ENCODE peak calls at places on chromosomes 16 and 17, in eight cellular contexts. D is mesothelial cell of epicardium, X is Calu3, F is A673, Q is globus pallidus, N is H4, U is NCI-H1694 treated with DMSO at 0.1 percent for 48 hours, G is nucleus accumbens. W is an unnamed sample.

GRCh38 chr16:87661561-87661960 is 59.3 kb downstream of the JPH3 start:
- DNase-seq in D (peak), X (peak), F (peak), Q (no peak), N (no peak), U (no peak), G (no peak), W (no peak)

GRCh38 chr16:72597938-72598337 is 426.0 kb upstream of the PMFBP1 start:
- DNase-seq in D (no peak), X (no peak), F (no peak), Q (no peak), N (no peak), U (no peak), G (no peak), W (no peak)

GRCh38 chr17:45222273-45222993 is 748 bp downstream of the FMNL1 start:
- DNase-seq in D (no peak), X (no peak), F (no peak), Q (no peak), N (no peak), U (no peak), G (no peak), W (no peak)

GRCh38 chr17:68463211-68463990 is 6.1 kb upstream of the WIPI1 start:
- DNase-seq in D (no peak), X (no peak), F (no peak), Q (no peak), N (no peak), U (no peak), G (no peak), W (no peak)

GRCh38 chr17:32929288-32929574 is 1.3 kb downstream of the TMEM98 start:
- DNase-seq in D (no peak), X (no peak), F (no peak), Q (no peak), N (no peak), U (no peak), G (no peak), W (no peak)

GRCh38 chr16:84514874-84515835 is 10.7 kb upstream of the MEAK7 start:
- DNase-seq in D (no peak), X (no peak), F (no peak), Q (no peak), N (no peak), U (no peak), G (no peak), W (no peak)

GRCh38 chr17:45146616-45147101 is 1.6 kb upstream of the HEXIM1 start:
- DNase-seq in D (no peak), X (peak), F (no peak), Q (peak), N (peak), U (no peak), G (no peak), W (no peak)

GRCh38 chr16:55324491-55325447 is 766 bp downstream of the IRX6 start:
- DNase-seq in D (no peak), X (no peak), F (peak), Q (no peak), N (no peak), U (no peak), G (no peak), W (no peak)

GRCh38 chr16:12350945-12351344 is 374.4 kb downstream of the SNX29 start:
- DNase-seq in D (no peak), X (no peak), F (peak), Q (no peak), N (no peak), U (no peak), G (no peak), W (no peak)

GRCh38 chr17:48024149-48025039 is 13.2 kb downstream of the COPZ2 start:
- DNase-seq in D (no peak), X (peak), F (peak), Q (no peak), N (peak), U (no peak), G (no peak), W (peak)

GRCh38 chr16:86732621-86733297 is 154.4 kb downstream of the FOXL1 start:
- DNase-seq in D (no peak), X (no peak), F (peak), Q (no peak), N (no peak), U (no peak), G (no peak), W (no peak)

GRCh38 chr17:74522381-74523090 is 8.7 kb downstream of the CD300LB start:
- DNase-seq in D (peak), X (no peak), F (no peak), Q (no peak), N (no peak), U (no peak), G (no peak), W (no peak)

GRCh38 chr16:24054649-24055560 is 201.2 kb upstream of the CACNG3 start:
- DNase-seq in D (no peak), X (no peak), F (no peak), Q (no peak), N (no peak), U (no peak), G (no peak), W (peak)

GRCh38 chr17:42135664-42136653 is 13.4 kb downstream of the HSPB9 start:
- DNase-seq in D (no peak), X (peak), F (peak), Q (no peak), N (peak), U (no peak), G (no peak), W (no peak)

GRCh38 chr16:67860589-67861398 is 12.1 kb upstream of the EDC4 start:
- DNase-seq in D (no peak), X (no peak), F (no peak), Q (no peak), N (no peak), U (no peak), G (no peak), W (no peak)

GRCh38 chr17:28334176-28334575 is 1.1 kb downstream of the IFT20 start:
- DNase-seq in D (no peak), X (no peak), F (no peak), Q (no peak), N (no peak), U (no peak), G (no peak), W (no peak)

GRCh38 chr17:41692722-41693521 is 4.2 kb downstream of the EIF1 start:
- DNase-seq in D (no peak), X (no peak), F (no peak), Q (no peak), N (no peak), U (no peak), G (no peak), W (no peak)

GRCh38 chr16:24049113-24049512 is 207.0 kb upstream of the CACNG3 start:
- DNase-seq in D (no peak), X (no peak), F (no peak), Q (no peak), N (no peak), U (no peak), G (no peak), W (no peak)

GRCh38 chr17:41796066-41796895 is 9.8 kb upstream of the JUP start:
- DNase-seq in D (no peak), X (no peak), F (no peak), Q (no peak), N (no peak), U (no peak), G (no peak), W (no peak)

GRCh38 chr16:84677849-84678248 is 22.0 kb upstream of the USP10 start:
- DNase-seq in D (no peak), X (no peak), F (no peak), Q (no peak), N (no peak), U (no peak), G (no peak), W (no peak)

GRCh38 chr17:76940738-76941350 is 72.6 kb downstream of the MGAT5B start:
- DNase-seq in D (no peak), X (peak), F (no peak), Q (no peak), N (no peak), U (peak), G (no peak), W (no peak)

GRCh38 chr16:84942786-84943185 is 68.5 kb downstream of the ZDHHC7 start:
- DNase-seq in D (no peak), X (no peak), F (no peak), Q (no peak), N (no peak), U (no peak), G (no peak), W (no peak)